ENCODE peak calls at places on chromosomes 12 and 14, in four cellular contexts. J, I, X and Z are unnamed samples.

GRCh38 chr14:58362798-58363412 is 32.8 kb upstream of the TOMM20L start:
- DNase-seq in J (peak; percentile 16), I (no peak), X (peak; percentile 41), Z (peak; percentile 28)

GRCh38 chr12:94435511-94435927 is 24.1 kb downstream of the CEP83 start:
- DNase-seq in J (no peak), I (no peak), X (no peak), Z (no peak)

GRCh38 chr12:49974677-49975369 is 2.1 kb downstream of the AQP6 start:
- DNase-seq in J (no peak), I (no peak), X (no peak), Z (no peak)

GRCh38 chr12:53558631-53559030 is 51.3 kb upstream of the NPFF start:
- DNase-seq in J (no peak), I (no peak), X (no peak), Z (no peak)

GRCh38 chr12:55797068-55797467 is 20.5 kb downstream of the SARNP start:
- DNase-seq in J (peak; percentile 61), I (no peak), X (peak; percentile 51), Z (peak; percentile 41)

GRCh38 chr12:12481636-12482035 is 81.0 kb downstream of the DUSP16 start:
- DNase-seq in J (no peak), I (no peak), X (no peak), Z (peak; percentile 74)

GRCh38 chr12:54934419-54934818 is 50.1 kb downstream of the TESPA1 start:
- DNase-seq in J (no peak), I (no peak), X (no peak), Z (no peak)

GRCh38 chr14:86961106-86961716 is 1031.8 kb downstream of the GALC start:
- DNase-seq in J (peak; percentile 5), I (no peak), X (peak; percentile 9), Z (no peak)

GRCh38 chr12:109702126-109702841 is 11.3 kb upstream of the FAM222A start:
- DNase-seq in J (no peak), I (no peak), X (no peak), Z (no peak)

GRCh38 chr12:69653703-69654102 is 43.0 kb upstream of the LRRC10 start:
- DNase-seq in J (no peak), I (no peak), X (no peak), Z (no peak)

GRCh38 chr12:113103756-113104450 is 31.7 kb downstream of the RASAL1 start:
- DNase-seq in J (peak; percentile 57), I (peak; percentile 89), X (peak; percentile 27), Z (no peak)

GRCh38 chr14:81571437-81571836 is 37.8 kb upstream of the SEL1L start:
- DNase-seq in J (no peak), I (no peak), X (no peak), Z (no peak)

GRCh38 chr12:39646963-39647362 is 27.4 kb upstream of the ABCD2 start:
- DNase-seq in J (no peak), I (no peak), X (no peak), Z (no peak)

GRCh38 chr14:99043756-99044155 is 228.2 kb downstream of the BCL11B start:
- DNase-seq in J (no peak), I (no peak), X (no peak), Z (no peak)

GRCh38 chr14:99043258-99043615 is 228.8 kb downstream of the BCL11B start:
- DNase-seq in J (no peak), I (no peak), X (no peak), Z (no peak)

GRCh38 chr14:99052467-99052866 is 219.5 kb downstream of the BCL11B start:
- DNase-seq in J (no peak), I (no peak), X (no peak), Z (no peak)

GRCh38 chr14:99050309-99050708 is 221.7 kb downstream of the BCL11B start:
- DNase-seq in J (no peak), I (no peak), X (no peak), Z (no peak)

DNA sequence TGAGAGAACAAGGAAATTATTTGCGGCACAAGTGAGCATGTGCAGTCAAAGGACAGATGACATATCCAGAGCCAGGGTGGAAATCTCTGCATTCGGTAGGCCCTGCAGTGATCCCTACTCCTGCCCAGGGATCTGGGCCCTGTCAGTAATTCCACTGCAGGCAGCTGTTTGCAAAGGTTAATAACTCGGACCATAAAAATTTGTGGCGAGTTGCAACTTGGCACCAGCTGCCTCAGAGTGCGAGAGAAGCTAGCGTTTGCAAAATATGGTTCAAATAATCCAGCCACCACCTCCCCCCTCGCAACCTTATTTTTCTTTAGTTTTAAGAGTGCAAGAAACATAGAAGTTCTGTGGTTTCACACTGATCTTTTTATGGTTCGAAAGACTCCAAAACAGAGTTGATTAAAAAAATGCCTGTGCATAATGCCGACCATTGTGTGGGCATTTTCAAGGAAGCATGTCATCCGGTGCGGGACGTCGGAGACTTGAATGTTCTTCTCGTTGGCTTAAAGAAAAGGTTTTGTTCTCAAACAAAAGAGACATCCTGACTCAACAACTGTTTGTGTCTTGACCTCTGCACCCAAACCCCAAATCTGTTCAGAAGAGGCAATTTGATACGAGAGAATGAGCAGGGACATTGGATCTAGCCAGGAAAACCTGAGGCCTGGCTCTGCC is 224.4 kb downstream of the BCL11B start:
- DNase-seq in J (no peak), I (no peak), X (no peak), Z (no peak)
- H3K4me2 ChIP-seq in J (no peak overlapping the region), I (no peak overlapping the region), X (no peak overlapping the region), Z (no peak overlapping the region)

DNA sequence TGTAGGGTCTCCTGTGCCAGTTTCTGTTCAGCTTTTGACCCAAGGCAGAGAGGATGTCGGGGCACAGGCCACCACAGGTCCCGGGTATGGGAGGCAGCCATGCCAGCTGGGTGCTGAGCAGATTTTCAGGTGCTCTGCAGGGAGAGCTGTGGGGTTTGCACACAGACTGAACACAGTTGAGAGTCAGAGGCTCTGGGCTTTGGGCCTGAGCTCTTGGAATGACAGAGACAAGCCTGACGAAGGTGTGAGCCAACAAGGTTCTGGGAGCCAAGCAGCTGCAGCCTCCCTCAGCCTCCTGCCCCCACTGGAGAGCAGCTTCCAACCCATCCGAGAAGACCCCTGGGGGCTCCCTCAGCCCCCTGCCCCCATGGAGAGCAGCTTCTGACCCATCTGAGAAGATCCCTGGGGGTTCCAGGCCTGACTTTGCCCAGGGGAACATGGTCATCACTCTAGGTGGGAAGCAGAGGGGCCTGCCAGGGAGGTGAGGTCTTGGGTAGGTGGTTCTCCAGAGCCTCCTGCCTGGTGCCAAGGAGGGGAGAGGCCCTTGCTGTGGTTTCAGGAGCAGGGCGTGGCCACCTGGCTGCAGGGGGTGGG is 13.8 kb downstream of the FBRSL1 start:
- DNase-seq in J (no peak), I (no peak), X (no peak), Z (no peak)
- TF ChIP-seq JUN in J (no peak), I (no peak), X (no peak), Z (no peak)

GRCh38 chr14:20403521-20403920 is 9.8 kb downstream of the TEP1 start:
- DNase-seq in J (no peak), I (no peak), X (no peak), Z (no peak)
- H3K36me3 ChIP-seq in J (peaks cover 31% of the 10 kb centered on the region), I (no peaks in the 10 kb centered on the region), X (peaks cover 10% of the 10 kb centered on the region), Z (peaks cover 30% of the 10 kb centered on the region)

DNA sequence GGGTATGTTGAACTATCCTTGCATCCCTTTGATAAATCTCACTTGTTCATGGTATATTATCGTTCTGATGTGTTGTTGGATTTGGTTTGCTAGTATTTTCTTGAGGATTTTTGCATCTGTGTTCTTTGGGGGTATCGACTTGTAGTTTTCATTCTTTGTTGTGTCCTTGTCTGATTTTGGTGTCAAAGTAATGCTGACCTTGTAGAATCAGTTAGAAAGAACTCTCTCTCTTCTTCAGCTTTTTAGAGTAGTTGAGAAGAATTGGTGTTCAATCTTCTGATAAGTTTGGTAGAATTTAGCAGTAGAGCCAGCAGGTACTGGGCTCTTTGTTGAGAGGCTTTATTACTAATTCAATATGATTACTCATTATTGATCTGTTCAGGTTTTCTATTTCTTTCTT is 707.2 kb upstream of the LRFN5 start:
- DNase-seq in J (no peak), I (no peak), X (no peak), Z (no peak)
- H3K4me2 ChIP-seq in J (no peak overlapping the region), I (no peak overlapping the region), X (no peak overlapping the region), Z (no peak overlapping the region)